ENCODE peak calls at places on chromosomes 16 and 17, in four cellular contexts. C, S, F and N are unnamed samples.

GRCh38 chr16:30526137-30526822 is at the start of gene ZNF768:
- DNase-seq in F (no peak), S (peak; percentile 46), C (peak; percentile 14), N (peak; percentile 30)

GRCh38 chr16:89506113-89506504 is 2.1 kb upstream of the SPG7 start:
- DNase-seq in F (no peak), S (peak; percentile 69), C (no peak), N (no peak)

GRCh38 chr16:85627102-85627834 is 14.1 kb downstream of the GSE1 start:
- DNase-seq in F (no peak), C (no peak), S (no peak), N (no peak)

GRCh38 chr16:4064950-4065352 is 51.3 kb downstream of the ADCY9 start:
- DNase-seq in F (no peak), C (no peak), S (no peak), N (no peak)

GRCh38 chr16:55494994-55495421 is 13.9 kb upstream of the LPCAT2 start:
- DNase-seq in F (peak; percentile 98), S (peak; percentile 94), C (peak; percentile 95), N (peak; percentile 95)

GRCh38 chr16:8905168-8905762 is 23.1 kb downstream of the LITAFD start:
- DNase-seq in F (peak; percentile 42), C (peak; percentile 33), S (peak; percentile 46), N (peak; percentile 75)

GRCh38 chr16:8990445-8990844 is 26.7 kb upstream of the USP7 start:
- DNase-seq in S (no peak), F (no peak), C (no peak), N (no peak)

GRCh38 chr16:12587170-12587569 is 216.5 kb downstream of the CPPED1 start:
- DNase-seq in C (no peak), S (no peak), F (no peak), N (no peak)

GRCh38 chr17:16442594-16443389 is 27.4 kb downstream of the TRPV2 start:
- DNase-seq in F (peak; percentile 40), C (peak; percentile 15), S (peak; percentile 54), N (peak; percentile 47)

GRCh38 chr17:4246674-4247073 is 17.1 kb downstream of the ANKFY1 start:
- DNase-seq in C (no peak), S (no peak), F (no peak), N (no peak)

GRCh38 chr17:44733753-44734152 is 25.0 kb upstream of the ADAM11 start:
- DNase-seq in S (no peak), C (no peak), F (no peak), N (peak; percentile 56)
- TF ChIP-seq CTCF in S (peak; percentile 33), C (no peak), F (no peak), N (peak; percentile 69)

GRCh38 chr17:36107660-36108059 is 4.0 kb downstream of the CCL4 start:
- DNase-seq in F (no peak), C (no peak), S (no peak), N (no peak)
- H3K4me3 ChIP-seq in F (no peak overlapping the region), C (no peak overlapping the region), S (no peak overlapping the region), N (no peak overlapping the region)

DNA sequence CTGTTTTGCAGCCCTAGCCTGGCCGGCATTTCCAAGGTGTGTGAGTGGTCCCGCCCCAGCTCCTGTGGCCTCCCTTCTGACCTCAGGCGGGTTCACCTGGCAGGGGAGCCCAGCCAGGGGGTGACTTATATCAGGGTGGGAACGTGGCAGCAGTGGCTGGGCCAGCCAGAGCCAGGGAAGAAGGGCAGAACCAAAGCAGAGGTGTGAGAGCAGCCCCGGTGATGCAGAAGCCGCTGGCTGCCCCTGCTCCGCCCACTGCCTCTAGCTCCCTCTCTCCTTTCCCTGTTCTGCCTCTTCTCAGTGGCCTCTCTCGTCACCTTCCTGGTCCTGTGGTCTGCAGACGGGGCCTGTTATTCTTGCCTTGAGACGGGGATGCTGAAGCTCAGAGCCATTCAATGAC is 12.1 kb downstream of the MGAT5B start:
- DNase-seq in C (no peak), S (no peak), F (no peak), N (no peak)
- TF ChIP-seq CTCF in C (no peak), S (no peak), F (no peak), N (no peak)

GRCh38 chr17:50765454-50766221 is 1.7 kb downstream of the ANKRD40CL start:
- DNase-seq in S (no peak), C (no peak), F (no peak), N (no peak)
- H3K4me3 ChIP-seq in S (no peak overlapping the region), C (no peak overlapping the region), F (no peak overlapping the region), N (no peak overlapping the region)